ENCODE peak calls at places on chromosomes 12 and 14, in five cellular contexts. I is activated CD4-positive, alpha-beta T cell treated with anti-CD3 and anti-CD28 coated beads, Interleukin-2, amount 50 U/mL, for 1 hour; R is foreskin fibroblast; T is T-helper 17 cell; M is heart right ventricle. V is an unnamed sample.

GRCh38 chr14:75497191-75497590 is 25.1 kb upstream of the BATF start:
- DNase-seq in I (no peak), R (no peak), T (no peak), M (no peak), V (no peak)

GRCh38 chr14:21103165-21103709 is 2.4 kb downstream of the TMEM253 start:
- DNase-seq in I (no peak), R (no peak), T (no peak), M (no peak), V (no peak)

GRCh38 chr14:74599201-74599809 is 12.7 kb downstream of the LTBP2 start:
- DNase-seq in I (no peak), R (peak; percentile 71), T (no peak), M (peak; percentile 47), V (no peak)

GRCh38 chr12:11689591-11690158 is 40.2 kb downstream of the ETV6 start:
- DNase-seq in I (no peak), R (no peak), T (no peak), M (no peak), V (no peak)

GRCh38 chr12:120944645-120945217 is 33.6 kb upstream of the HNF1A start:
- DNase-seq in I (peak; percentile 67), R (peak; percentile 63), T (peak; percentile 26), M (peak; percentile 50), V (peak; percentile 31)

GRCh38 chr14:43232261-43232660 is 1274.8 kb downstream of the FSCB start:
- DNase-seq in I (no peak), R (no peak), T (no peak), M (no peak), V (no peak)

GRCh38 chr12:39620664-39621658 is 1.4 kb upstream of the ABCD2 start:
- DNase-seq in I (peak; percentile 36), R (no peak), T (peak; percentile 18), M (no peak), V (no peak)

GRCh38 chr12:122282066-122282465 is 15.8 kb upstream of the VPS33A start:
- DNase-seq in I (no peak), R (peak; percentile 64), T (no peak), M (no peak), V (peak; percentile 52)

GRCh38 chr12:110107369-110108281 is 16.5 kb upstream of the IFT81 start:
- DNase-seq in I (no peak), R (peak; percentile 96), T (no peak), M (peak; percentile 19), V (peak; percentile 99)

GRCh38 chr12:14810953-14811483 is 3.0 kb downstream of the SMCO3 start:
- DNase-seq in I (no peak), R (peak; percentile 64), T (no peak), M (no peak), V (peak; percentile 45)

GRCh38 chr12:18165422-18165871 is 75.5 kb upstream of the RERGL start:
- DNase-seq in I (no peak), R (peak; percentile 56), T (no peak), M (no peak), V (peak; percentile 52)

GRCh38 chr14:103279129-103280025 is 54.7 kb upstream of the EIF5 start:
- DNase-seq in I (no peak), R (peak; percentile 14), T (no peak), M (peak; percentile 46), V (no peak)

GRCh38 chr12:132205271-132206092 is 61.2 kb downstream of the NOC4L start:
- DNase-seq in I (no peak), R (peak; percentile 53), T (no peak), M (no peak), V (no peak)

GRCh38 chr12:24363177-24363754 is 413.8 kb upstream of the SOX5 start:
- DNase-seq in I (no peak), R (no peak), T (no peak), M (peak; percentile 15), V (no peak)

V was measured in brain microvascular endothelial cell.